ENCODE peak calls at places on chromosomes 4 and X, in four cellular contexts. One of them, this sample, is unnamed.

GRCh38 chr4:14404730-14405129 is 597.6 kb upstream of the CPEB2 start:
- DNase-seq in epithelial cell of esophagus: no peak
- DNase-seq in hippocampal formation: no peak
- DNase-seq in amniotic stem cell: no peak
- DNase-seq in this sample: no peak

GRCh38 chrX:17078031-17078730 is 131.7 kb downstream of the REPS2 start:
- DNase-seq in amniotic stem cell: no peak
- DNase-seq in epithelial cell of esophagus: peak; percentile 6
- DNase-seq in hippocampal formation: no peak
- DNase-seq in this sample: peak; percentile 6

GRCh38 chr4:32172761-32173160 is 1452.6 kb downstream of the PCDH7 start:
- DNase-seq in hippocampal formation: no peak
- DNase-seq in amniotic stem cell: no peak
- DNase-seq in epithelial cell of esophagus: peak; percentile 89
- DNase-seq in this sample: no peak

GRCh38 chrX:6129751-6130150 is 98.9 kb downstream of the NLGN4X start:
- DNase-seq in amniotic stem cell: no peak
- DNase-seq in epithelial cell of esophagus: no peak
- DNase-seq in hippocampal formation: no peak
- DNase-seq in this sample: no peak

GRCh38 chr4:38452009-38452408 is 212.0 kb upstream of the KLF3 start:
- DNase-seq in amniotic stem cell: no peak
- DNase-seq in epithelial cell of esophagus: no peak
- DNase-seq in hippocampal formation: no peak
- DNase-seq in this sample: no peak

GRCh38 chr4:10171055-10171454 is 54.5 kb upstream of the WDR1 start:
- DNase-seq in amniotic stem cell: no peak
- DNase-seq in epithelial cell of esophagus: peak; percentile 30
- DNase-seq in hippocampal formation: no peak
- DNase-seq in this sample: no peak

GRCh38 chr4:7073059-7073458 is 5.2 kb upstream of the GRPEL1 start:
- DNase-seq in hippocampal formation: no peak
- DNase-seq in amniotic stem cell: no peak
- DNase-seq in epithelial cell of esophagus: no peak
- DNase-seq in this sample: no peak

GRCh38 chr4:103099691-103100392 is at the start of gene BDH2:
- DNase-seq in epithelial cell of esophagus: peak; percentile 95
- DNase-seq in hippocampal formation: peak; percentile 95
- DNase-seq in amniotic stem cell: peak; percentile 91
- DNase-seq in this sample: no peak

GRCh38 chr4:110149089-110149488 is 49.3 kb downstream of the ELOVL6 start:
- DNase-seq in amniotic stem cell: no peak
- DNase-seq in hippocampal formation: no peak
- DNase-seq in epithelial cell of esophagus: no peak
- DNase-seq in this sample: no peak

GRCh38 chr4:56130609-56131150 is 181.9 kb downstream of the CEP135 start:
- DNase-seq in amniotic stem cell: no peak
- DNase-seq in epithelial cell of esophagus: peak; percentile 16
- DNase-seq in hippocampal formation: no peak
- DNase-seq in this sample: no peak

GRCh38 chr4:56286763-56287162 is 100.5 kb downstream of the AASDH start:
- DNase-seq in epithelial cell of esophagus: no peak
- DNase-seq in hippocampal formation: no peak
- DNase-seq in amniotic stem cell: no peak
- DNase-seq in this sample: no peak

GRCh38 chrX:39969099-39969825 is 128.5 kb downstream of the BCOR start:
- DNase-seq in hippocampal formation: no peak
- DNase-seq in amniotic stem cell: no peak
- DNase-seq in epithelial cell of esophagus: no peak
- DNase-seq in this sample: peak; percentile 45

GRCh38 chr4:30436394-30436793 is 283.8 kb upstream of the PCDH7 start:
- DNase-seq in hippocampal formation: no peak
- DNase-seq in amniotic stem cell: no peak
- DNase-seq in epithelial cell of esophagus: no peak
- DNase-seq in this sample: no peak

GRCh38 chr4:150078996-150079581 is 844 bp downstream of the DCLK2 start:
- DNase-seq in amniotic stem cell: peak; percentile 7
- DNase-seq in epithelial cell of esophagus: peak; percentile 17
- DNase-seq in hippocampal formation: no peak
- DNase-seq in this sample: peak; percentile 43

GRCh38 chrX:139204903-139205667 is 325.5 kb upstream of the F9 start:
- DNase-seq in hippocampal formation: no peak
- DNase-seq in epithelial cell of esophagus: peak; percentile 34
- DNase-seq in amniotic stem cell: no peak
- DNase-seq in this sample: no peak

GRCh38 chr4:56226579-56226978 is 160.7 kb downstream of the AASDH start:
- DNase-seq in epithelial cell of esophagus: no peak
- DNase-seq in hippocampal formation: no peak
- DNase-seq in amniotic stem cell: no peak
- DNase-seq in this sample: no peak

GRCh38 chr4:137274404-137274803 is 257.9 kb downstream of the PCDH18 start:
- DNase-seq in epithelial cell of esophagus: no peak
- DNase-seq in amniotic stem cell: peak; percentile 2
- DNase-seq in hippocampal formation: no peak
- DNase-seq in this sample: no peak

GRCh38 chr4:1193206-1194027 is 21.0 kb upstream of the SPON2 start:
- DNase-seq in amniotic stem cell: no peak
- DNase-seq in epithelial cell of esophagus: no peak
- DNase-seq in hippocampal formation: no peak
- DNase-seq in this sample: no peak

GRCh38 chr4:55172694-55173287 is 47.4 kb upstream of the KDR start:
- DNase-seq in hippocampal formation: no peak
- DNase-seq in epithelial cell of esophagus: peak; percentile 59
- DNase-seq in amniotic stem cell: no peak
- DNase-seq in this sample: no peak

GRCh38 chrX:136497556-136498048 is at the start of gene HTATSF1:
- DNase-seq in epithelial cell of esophagus: no peak
- DNase-seq in hippocampal formation: no peak
- DNase-seq in amniotic stem cell: no peak
- DNase-seq in this sample: no peak

GRCh38 chr4:168707205-168707604 is 210.4 kb downstream of the PALLD start:
- DNase-seq in hippocampal formation: no peak
- DNase-seq in epithelial cell of esophagus: no peak
- DNase-seq in amniotic stem cell: no peak
- DNase-seq in this sample: peak; percentile 25

GRCh38 chrX:143768976-143769375 is 48.4 kb upstream of the SPANXN2 start:
- DNase-seq in epithelial cell of esophagus: peak; percentile 51
- DNase-seq in amniotic stem cell: no peak
- DNase-seq in hippocampal formation: no peak
- DNase-seq in this sample: no peak

GRCh38 chrX:9677098-9677739 is 88.4 kb downstream of the GPR143 start:
- DNase-seq in amniotic stem cell: no peak
- DNase-seq in hippocampal formation: no peak
- DNase-seq in epithelial cell of esophagus: peak; percentile 68
- DNase-seq in this sample: peak; percentile 51

GRCh38 chr4:181807771-181808170 is 435.4 kb upstream of the TENM3 start:
- DNase-seq in hippocampal formation: no peak
- DNase-seq in epithelial cell of esophagus: no peak
- DNase-seq in amniotic stem cell: no peak
- DNase-seq in this sample: no peak

GRCh38 chrX:16258936-16259335 is 91.7 kb downstream of the MAGEB17 start:
- DNase-seq in epithelial cell of esophagus: no peak
- DNase-seq in hippocampal formation: no peak
- DNase-seq in amniotic stem cell: no peak
- DNase-seq in this sample: no peak

GRCh38 chr4:26525751-26526150 is 35.5 kb upstream of the CCKAR start:
- DNase-seq in hippocampal formation: no peak
- DNase-seq in amniotic stem cell: no peak
- DNase-seq in epithelial cell of esophagus: peak; percentile 17
- DNase-seq in this sample: no peak